ENCODE peak calls at places on chromosomes 11 and 22, in six cellular contexts. U, B, W, S, X and Q are unnamed samples.

GRCh38 chr11:46999217-46999616 is 62.7 kb downstream of the CSTPP1 start:
- DNase-seq in U (no peak), B (no peak), W (no peak), S (no peak), X (no peak), Q (no peak)

GRCh38 chr11:128686745-128687177 is 7.1 kb upstream of the FLI1 start:
- DNase-seq in U (no peak), B (peak), W (peak), S (peak), X (peak), Q (no peak)

GRCh38 chr11:3000032-3000961 is 8.2 kb upstream of the NAP1L4 start:
- DNase-seq in U (no peak), B (no peak), W (peak), S (no peak), X (peak), Q (no peak)

GRCh38 chr11:14500181-14500651 is 605 bp upstream of the COPB1 start:
- DNase-seq in U (peak), B (peak), W (peak), S (peak), X (no peak), Q (no peak)

GRCh38 chr11:120054016-120054752 is 83.7 kb downstream of the TRIM29 start:
- DNase-seq in U (no peak), B (no peak), W (no peak), S (no peak), X (no peak), Q (peak)

GRCh38 chr11:68010058-68011041 is at the start of gene ALDH3B1:
- DNase-seq in U (no peak), B (peak), W (peak), S (peak), X (peak), Q (peak)

GRCh38 chr11:35662061-35662648 is 420 bp upstream of the TRIM44 start:
- DNase-seq in U (no peak), B (no peak), W (no peak), S (no peak), X (no peak), Q (no peak)

GRCh38 chr11:64235427-64236161 is 1.2 kb downstream of the VEGFB start:
- DNase-seq in U (no peak), B (peak), W (no peak), S (peak), X (peak), Q (no peak)

GRCh38 chr11:3989251-3989650 is 105.3 kb upstream of the RRM1 start:
- DNase-seq in U (no peak), B (no peak), W (no peak), S (peak), X (no peak), Q (peak)

GRCh38 chr11:5291207-5291838 is 10.4 kb downstream of the OR51B4 start:
- DNase-seq in U (no peak), B (no peak), W (no peak), S (no peak), X (no peak), Q (no peak)
- TF ChIP-seq CTCF in U (peak), B (no peak), W (no peak), S (no peak), X (peak), Q (peak)

DNA sequence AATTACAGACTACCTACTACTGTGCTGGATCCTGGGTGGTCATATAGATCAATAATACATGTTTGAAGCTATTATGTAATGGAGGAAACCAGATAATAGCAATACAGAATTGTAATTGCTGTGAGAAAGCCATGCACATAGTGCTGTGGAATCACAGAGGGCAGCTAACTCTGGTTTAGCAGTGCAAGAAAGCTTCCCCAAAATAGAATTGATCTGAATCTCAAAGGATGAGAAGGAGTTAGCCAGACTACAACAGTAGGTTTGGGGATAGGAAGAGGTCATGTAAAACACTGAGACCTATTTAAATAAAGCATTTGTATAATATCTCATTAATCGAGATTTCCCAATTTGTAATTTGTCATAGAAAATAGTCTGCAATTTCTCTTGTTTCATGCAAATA is 7.5 kb downstream of the C11orf58 start:
- DNase-seq in U (no peak), B (no peak), W (no peak), S (no peak), X (no peak), Q (no peak)
- TF ChIP-seq CTCF in U (no peak), B (no peak), W (no peak), S (no peak), X (no peak), Q (no peak)

GRCh38 chr11:9263840-9264380 is 1.2 kb downstream of the DENND5A start:
- DNase-seq in U (no peak), B (no peak), W (no peak), S (no peak), X (no peak), Q (no peak)

GRCh38 chr11:9265211-9266131 is at the start of gene DENND5A:
- DNase-seq in U (no peak), B (peak), W (peak), S (peak), X (peak), Q (peak)

GRCh38 chr11:9264381-9265210 is 554 bp downstream of the DENND5A start:
- DNase-seq in U (peak), B (peak), W (peak), S (peak), X (peak), Q (peak)

GRCh38 chr11:9266132-9266736 is 1.1 kb upstream of the DENND5A start:
- DNase-seq in U (no peak), B (peak), W (no peak), S (no peak), X (no peak), Q (no peak)

GRCh38 chr11:9260182-9261146 is 4.7 kb downstream of the DENND5A start:
- DNase-seq in U (no peak), B (peak), W (no peak), S (no peak), X (no peak), Q (no peak)
- TF ChIP-seq CTCF in U (peak), B (no peak), W (peak), S (no peak), X (no peak), Q (no peak)

GRCh38 chr11:66050581-66051231 is 1.5 kb upstream of the SF3B2 start:
- DNase-seq in U (no peak), B (peak), W (no peak), S (no peak), X (no peak), Q (no peak)
- TF ChIP-seq CTCF in U (peak), B (no peak), W (no peak), S (no peak), X (no peak), Q (no peak)

GRCh38 chr22:37019309-37020191 is at the start of the genes MPST and TST:
- DNase-seq in U (no peak), B (peak), W (peak), S (peak), X (peak), Q (peak)
- TF ChIP-seq CTCF in U (no peak), B (no peak), W (peak), S (peak), X (peak), Q (peak)